ENCODE peak calls at places on chromosomes 13 and 19, in eight cellular contexts. One of them, this sample, is unnamed.

GRCh38 chr19:5621945-5622464 is 571 bp downstream of the SAFB2 start:
- DNase-seq in dorsolateral prefrontal cortex: no peak
- DNase-seq in uterus: peak; percentile 43
- DNase-seq in brain microvascular endothelial cell: no peak
- DNase-seq in activated B cell treated with CpG ODN at 0.5 μM for 24 hours: no peak
- DNase-seq in heart left ventricle: peak; percentile 33
- DNase-seq in adrenal gland: peak; percentile 38
- DNase-seq in CD4-positive, alpha-beta T cell: peak; percentile 15
- DNase-seq in this sample: peak; percentile 4

GRCh38 chr19:11096210-11096841 is 7.1 kb downstream of the LDLR start:
- DNase-seq in dorsolateral prefrontal cortex: peak; percentile 21
- DNase-seq in uterus: peak; percentile 80
- DNase-seq in brain microvascular endothelial cell: peak; percentile 57
- DNase-seq in activated B cell treated with CpG ODN at 0.5 μM for 24 hours: no peak
- DNase-seq in heart left ventricle: peak; percentile 64
- DNase-seq in adrenal gland: peak; percentile 63
- DNase-seq in CD4-positive, alpha-beta T cell: peak; percentile 5
- DNase-seq in this sample: no peak

GRCh38 chr19:42068756-42069571 is 1.0 kb downstream of the GRIK5 start:
- DNase-seq in dorsolateral prefrontal cortex: no peak
- DNase-seq in uterus: no peak
- DNase-seq in brain microvascular endothelial cell: no peak
- DNase-seq in activated B cell treated with CpG ODN at 0.5 μM for 24 hours: no peak
- DNase-seq in heart left ventricle: no peak
- DNase-seq in adrenal gland: no peak
- DNase-seq in CD4-positive, alpha-beta T cell: no peak
- DNase-seq in this sample: no peak

GRCh38 chr13:32107474-32107873 is 75.9 kb downstream of the FRY start:
- DNase-seq in dorsolateral prefrontal cortex: no peak
- DNase-seq in uterus: no peak
- DNase-seq in brain microvascular endothelial cell: no peak
- DNase-seq in activated B cell treated with CpG ODN at 0.5 μM for 24 hours: no peak
- DNase-seq in heart left ventricle: no peak
- DNase-seq in adrenal gland: no peak
- DNase-seq in CD4-positive, alpha-beta T cell: no peak
- DNase-seq in this sample: no peak

GRCh38 chr19:35556846-35557538 is 6.5 kb downstream of the ATP4A start:
- DNase-seq in dorsolateral prefrontal cortex: no peak
- DNase-seq in uterus: no peak
- DNase-seq in brain microvascular endothelial cell: no peak
- DNase-seq in activated B cell treated with CpG ODN at 0.5 μM for 24 hours: no peak
- DNase-seq in heart left ventricle: no peak
- DNase-seq in adrenal gland: no peak
- DNase-seq in CD4-positive, alpha-beta T cell: no peak
- DNase-seq in this sample: no peak

GRCh38 chr13:53159439-53159838 is 130.8 kb downstream of the OLFM4 start:
- DNase-seq in dorsolateral prefrontal cortex: no peak
- DNase-seq in uterus: no peak
- DNase-seq in brain microvascular endothelial cell: no peak
- DNase-seq in activated B cell treated with CpG ODN at 0.5 μM for 24 hours: no peak
- DNase-seq in heart left ventricle: no peak
- DNase-seq in adrenal gland: no peak
- DNase-seq in CD4-positive, alpha-beta T cell: no peak
- DNase-seq in this sample: no peak

GRCh38 chr19:41299755-41300089 is 10.2 kb upstream of the CCDC97 start:
- DNase-seq in dorsolateral prefrontal cortex: no peak
- DNase-seq in uterus: peak; percentile 37
- DNase-seq in brain microvascular endothelial cell: peak; percentile 78
- DNase-seq in activated B cell treated with CpG ODN at 0.5 μM for 24 hours: no peak
- DNase-seq in heart left ventricle: peak; percentile 79
- DNase-seq in adrenal gland: peak; percentile 56
- DNase-seq in CD4-positive, alpha-beta T cell: peak; percentile 42
- DNase-seq in this sample: no peak

GRCh38 chr19:12720851-12721655 is 2.7 kb downstream of the TNPO2 start:
- DNase-seq in dorsolateral prefrontal cortex: no peak
- DNase-seq in uterus: peak; percentile 43
- DNase-seq in brain microvascular endothelial cell: no peak
- DNase-seq in activated B cell treated with CpG ODN at 0.5 μM for 24 hours: no peak
- DNase-seq in heart left ventricle: peak; percentile 55
- DNase-seq in adrenal gland: no peak
- DNase-seq in CD4-positive, alpha-beta T cell: no peak
- DNase-seq in this sample: no peak

GRCh38 chr13:22210134-22210930 is 539.5 kb downstream of the FGF9 start:
- DNase-seq in dorsolateral prefrontal cortex: no peak
- DNase-seq in uterus: no peak
- DNase-seq in brain microvascular endothelial cell: no peak
- DNase-seq in activated B cell treated with CpG ODN at 0.5 μM for 24 hours: no peak
- DNase-seq in heart left ventricle: no peak
- DNase-seq in adrenal gland: no peak
- DNase-seq in CD4-positive, alpha-beta T cell: no peak
- DNase-seq in this sample: no peak

GRCh38 chr13:24264976-24265375 is 44.4 kb upstream of the C1QTNF9 start:
- DNase-seq in dorsolateral prefrontal cortex: no peak
- DNase-seq in uterus: no peak
- DNase-seq in brain microvascular endothelial cell: no peak
- DNase-seq in activated B cell treated with CpG ODN at 0.5 μM for 24 hours: no peak
- DNase-seq in heart left ventricle: no peak
- DNase-seq in adrenal gland: no peak
- DNase-seq in CD4-positive, alpha-beta T cell: peak; percentile 78
- DNase-seq in this sample: no peak

GRCh38 chr13:28531956-28532225 is 37.0 kb upstream of the FLT1 start:
- DNase-seq in dorsolateral prefrontal cortex: no peak
- DNase-seq in uterus: no peak
- DNase-seq in brain microvascular endothelial cell: no peak
- DNase-seq in activated B cell treated with CpG ODN at 0.5 μM for 24 hours: no peak
- DNase-seq in heart left ventricle: no peak
- DNase-seq in adrenal gland: no peak
- DNase-seq in CD4-positive, alpha-beta T cell: no peak
- DNase-seq in this sample: no peak

GRCh38 chr13:110801044-110801443 is 87.5 kb downstream of the ING1 start:
- DNase-seq in dorsolateral prefrontal cortex: no peak
- DNase-seq in uterus: no peak
- DNase-seq in brain microvascular endothelial cell: no peak
- DNase-seq in activated B cell treated with CpG ODN at 0.5 μM for 24 hours: no peak
- DNase-seq in heart left ventricle: no peak
- DNase-seq in adrenal gland: no peak
- DNase-seq in CD4-positive, alpha-beta T cell: no peak
- DNase-seq in this sample: no peak

GRCh38 chr13:26758496-26759155 is 2.0 kb downstream of the GPR12 start:
- DNase-seq in dorsolateral prefrontal cortex: no peak
- DNase-seq in uterus: no peak
- DNase-seq in brain microvascular endothelial cell: no peak
- DNase-seq in activated B cell treated with CpG ODN at 0.5 μM for 24 hours: no peak
- DNase-seq in heart left ventricle: no peak
- DNase-seq in adrenal gland: no peak
- DNase-seq in CD4-positive, alpha-beta T cell: no peak
- DNase-seq in this sample: no peak

GRCh38 chr19:52963229-52963760 is 614 bp upstream of the ZNF816 start:
- DNase-seq in dorsolateral prefrontal cortex: no peak
- DNase-seq in uterus: no peak
- DNase-seq in brain microvascular endothelial cell: no peak
- DNase-seq in activated B cell treated with CpG ODN at 0.5 μM for 24 hours: peak; percentile 29
- DNase-seq in heart left ventricle: peak; percentile 21
- DNase-seq in adrenal gland: peak; percentile 29
- DNase-seq in CD4-positive, alpha-beta T cell: no peak
- DNase-seq in this sample: peak; percentile 18

GRCh38 chr13:98060282-98060681 is 82.6 kb upstream of the FARP1 start:
- DNase-seq in dorsolateral prefrontal cortex: no peak
- DNase-seq in uterus: no peak
- DNase-seq in brain microvascular endothelial cell: no peak
- DNase-seq in activated B cell treated with CpG ODN at 0.5 μM for 24 hours: no peak
- DNase-seq in heart left ventricle: no peak
- DNase-seq in adrenal gland: no peak
- DNase-seq in CD4-positive, alpha-beta T cell: no peak
- DNase-seq in this sample: no peak

GRCh38 chr13:70338608-70339007 is 230.4 kb upstream of the KLHL1 start:
- DNase-seq in dorsolateral prefrontal cortex: no peak
- DNase-seq in uterus: no peak
- DNase-seq in brain microvascular endothelial cell: no peak
- DNase-seq in activated B cell treated with CpG ODN at 0.5 μM for 24 hours: no peak
- DNase-seq in heart left ventricle: no peak
- DNase-seq in adrenal gland: no peak
- DNase-seq in CD4-positive, alpha-beta T cell: no peak
- DNase-seq in this sample: no peak

GRCh38 chr13:70333752-70334151 is 225.5 kb upstream of the KLHL1 start:
- DNase-seq in dorsolateral prefrontal cortex: no peak
- DNase-seq in uterus: no peak
- DNase-seq in brain microvascular endothelial cell: no peak
- DNase-seq in activated B cell treated with CpG ODN at 0.5 μM for 24 hours: no peak
- DNase-seq in heart left ventricle: no peak
- DNase-seq in adrenal gland: no peak
- DNase-seq in CD4-positive, alpha-beta T cell: no peak
- DNase-seq in this sample: no peak

GRCh38 chr13:70339738-70340137 is 231.5 kb upstream of the KLHL1 start:
- DNase-seq in dorsolateral prefrontal cortex: no peak
- DNase-seq in uterus: no peak
- DNase-seq in brain microvascular endothelial cell: peak; percentile 6
- DNase-seq in activated B cell treated with CpG ODN at 0.5 μM for 24 hours: no peak
- DNase-seq in heart left ventricle: no peak
- DNase-seq in adrenal gland: no peak
- DNase-seq in CD4-positive, alpha-beta T cell: no peak
- DNase-seq in this sample: no peak
- TF ChIP-seq CTCF in dorsolateral prefrontal cortex: no peak
- TF ChIP-seq CTCF in uterus: no peak
- TF ChIP-seq CTCF in brain microvascular endothelial cell: peak; percentile 67
- TF ChIP-seq CTCF in activated B cell treated with CpG ODN at 0.5 μM for 24 hours: no peak
- TF ChIP-seq CTCF in heart left ventricle: no peak
- TF ChIP-seq CTCF in adrenal gland: no peak
- TF ChIP-seq CTCF in CD4-positive, alpha-beta T cell: no peak
- TF ChIP-seq CTCF in this sample: peak; percentile 68

GRCh38 chr13:106077017-106077416 is 458.4 kb downstream of the EFNB2 start:
- DNase-seq in dorsolateral prefrontal cortex: no peak
- DNase-seq in uterus: no peak
- DNase-seq in brain microvascular endothelial cell: no peak
- DNase-seq in activated B cell treated with CpG ODN at 0.5 μM for 24 hours: no peak
- DNase-seq in heart left ventricle: no peak
- DNase-seq in adrenal gland: no peak
- DNase-seq in CD4-positive, alpha-beta T cell: no peak
- DNase-seq in this sample: no peak

GRCh38 chr13:106072014-106072413 is 463.4 kb downstream of the EFNB2 start:
- DNase-seq in dorsolateral prefrontal cortex: no peak
- DNase-seq in uterus: no peak
- DNase-seq in brain microvascular endothelial cell: no peak
- DNase-seq in activated B cell treated with CpG ODN at 0.5 μM for 24 hours: no peak
- DNase-seq in heart left ventricle: no peak
- DNase-seq in adrenal gland: no peak
- DNase-seq in CD4-positive, alpha-beta T cell: no peak
- DNase-seq in this sample: no peak
- TF ChIP-seq CTCF in dorsolateral prefrontal cortex: no peak
- TF ChIP-seq CTCF in uterus: no peak
- TF ChIP-seq CTCF in brain microvascular endothelial cell: no peak
- TF ChIP-seq CTCF in activated B cell treated with CpG ODN at 0.5 μM for 24 hours: no peak
- TF ChIP-seq CTCF in heart left ventricle: no peak
- TF ChIP-seq CTCF in adrenal gland: no peak
- TF ChIP-seq CTCF in CD4-positive, alpha-beta T cell: no peak
- TF ChIP-seq CTCF in this sample: no peak

DNA sequence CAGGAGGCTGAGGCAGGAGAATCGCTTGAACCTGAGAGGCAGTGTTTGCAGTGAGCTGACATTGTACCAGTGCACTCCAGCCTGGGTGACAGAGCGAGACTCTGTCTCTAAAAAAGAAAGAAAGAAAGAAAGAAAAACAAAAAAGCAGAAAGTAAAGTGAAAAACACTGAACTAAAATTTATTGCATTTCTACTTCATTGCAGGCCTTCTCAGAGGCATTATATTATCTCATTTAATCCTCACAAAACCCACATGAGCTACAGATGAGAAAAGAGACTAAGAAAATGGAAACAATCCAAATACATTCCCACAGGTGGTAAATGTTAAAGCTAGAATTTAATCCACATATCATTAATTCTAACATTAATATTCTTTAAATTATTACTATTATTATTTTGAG is 147.2 kb upstream of the FREM2 start:
- DNase-seq in dorsolateral prefrontal cortex: no peak
- DNase-seq in uterus: no peak
- DNase-seq in brain microvascular endothelial cell: no peak
- DNase-seq in activated B cell treated with CpG ODN at 0.5 μM for 24 hours: no peak
- DNase-seq in heart left ventricle: no peak
- DNase-seq in adrenal gland: no peak
- DNase-seq in CD4-positive, alpha-beta T cell: no peak
- DNase-seq in this sample: no peak
- TF ChIP-seq CTCF in dorsolateral prefrontal cortex: no peak
- TF ChIP-seq CTCF in uterus: no peak
- TF ChIP-seq CTCF in brain microvascular endothelial cell: no peak
- TF ChIP-seq CTCF in activated B cell treated with CpG ODN at 0.5 μM for 24 hours: no peak
- TF ChIP-seq CTCF in heart left ventricle: no peak
- TF ChIP-seq CTCF in adrenal gland: no peak
- TF ChIP-seq CTCF in CD4-positive, alpha-beta T cell: no peak
- TF ChIP-seq CTCF in this sample: no peak

GRCh38 chr13:90444232-90444631 is 903.3 kb upstream of the MIR17HG start:
- DNase-seq in dorsolateral prefrontal cortex: no peak
- DNase-seq in uterus: no peak
- DNase-seq in brain microvascular endothelial cell: no peak
- DNase-seq in activated B cell treated with CpG ODN at 0.5 μM for 24 hours: no peak
- DNase-seq in heart left ventricle: no peak
- DNase-seq in adrenal gland: no peak
- DNase-seq in CD4-positive, alpha-beta T cell: no peak
- DNase-seq in this sample: no peak
- TF ChIP-seq CTCF in dorsolateral prefrontal cortex: no peak
- TF ChIP-seq CTCF in uterus: no peak
- TF ChIP-seq CTCF in brain microvascular endothelial cell: no peak
- TF ChIP-seq CTCF in activated B cell treated with CpG ODN at 0.5 μM for 24 hours: no peak
- TF ChIP-seq CTCF in heart left ventricle: no peak
- TF ChIP-seq CTCF in adrenal gland: no peak
- TF ChIP-seq CTCF in CD4-positive, alpha-beta T cell: no peak
- TF ChIP-seq CTCF in this sample: no peak

GRCh38 chr13:51832471-51833152 is 12.4 kb downstream of the TMEM272 start:
- DNase-seq in dorsolateral prefrontal cortex: no peak
- DNase-seq in uterus: no peak
- DNase-seq in brain microvascular endothelial cell: no peak
- DNase-seq in activated B cell treated with CpG ODN at 0.5 μM for 24 hours: no peak
- DNase-seq in heart left ventricle: peak; percentile 52
- DNase-seq in adrenal gland: peak; percentile 43
- DNase-seq in CD4-positive, alpha-beta T cell: peak; percentile 48
- DNase-seq in this sample: no peak
- TF ChIP-seq CTCF in dorsolateral prefrontal cortex: peak; percentile 34
- TF ChIP-seq CTCF in uterus: no peak
- TF ChIP-seq CTCF in brain microvascular endothelial cell: peak; percentile 60
- TF ChIP-seq CTCF in activated B cell treated with CpG ODN at 0.5 μM for 24 hours: no peak
- TF ChIP-seq CTCF in heart left ventricle: peak; percentile 52
- TF ChIP-seq CTCF in adrenal gland: peak; percentile 27
- TF ChIP-seq CTCF in CD4-positive, alpha-beta T cell: peak; percentile 70
- TF ChIP-seq CTCF in this sample: peak; percentile 39

This sample was measured in neural crest cell.